ENCODE peak calls at places on chromosomes 5 and 9, in nine cellular contexts. One of them, this sample, is unnamed.

GRCh38 chr5:158874814-158875213 is 224.9 kb downstream of the EBF1 start:
- DNase-seq in CD4-positive, alpha-beta T cell: no peak
- DNase-seq in HuH-7.5: no peak
- DNase-seq in IMR-90: no peak
- DNase-seq in HEK293T: no peak
- DNase-seq in stimulated activated CD8-positive, alpha-beta memory T cell treated with anti-CD3 and anti-CD28 coated beads, Interleukin-2, amount 100 ng/mL, for 48 hours: no peak
- DNase-seq in RWPE1: no peak
- DNase-seq in tibial nerve: no peak
- DNase-seq in stomach: no peak
- DNase-seq in this sample: no peak

GRCh38 chr5:5316333-5316732 is 106.1 kb upstream of the ICE1 start:
- DNase-seq in CD4-positive, alpha-beta T cell: no peak
- DNase-seq in HuH-7.5: no peak
- DNase-seq in IMR-90: no peak
- DNase-seq in HEK293T: no peak
- DNase-seq in stimulated activated CD8-positive, alpha-beta memory T cell treated with anti-CD3 and anti-CD28 coated beads, Interleukin-2, amount 100 ng/mL, for 48 hours: no peak
- DNase-seq in RWPE1: no peak
- DNase-seq in tibial nerve: no peak
- DNase-seq in stomach: no peak
- DNase-seq in this sample: no peak

GRCh38 chr5:57494104-57495098 is 11.8 kb upstream of the ACTBL2 start:
- DNase-seq in CD4-positive, alpha-beta T cell: peak
- DNase-seq in HuH-7.5: no peak
- DNase-seq in IMR-90: peak
- DNase-seq in HEK293T: peak
- DNase-seq in stimulated activated CD8-positive, alpha-beta memory T cell treated with anti-CD3 and anti-CD28 coated beads, Interleukin-2, amount 100 ng/mL, for 48 hours: peak
- DNase-seq in RWPE1: peak
- DNase-seq in tibial nerve: no peak
- DNase-seq in stomach: peak
- DNase-seq in this sample: no peak

GRCh38 chr5:133343196-133343595 is 269.1 kb downstream of the FSTL4 start:
- DNase-seq in CD4-positive, alpha-beta T cell: no peak
- DNase-seq in HuH-7.5: no peak
- DNase-seq in IMR-90: no peak
- DNase-seq in HEK293T: no peak
- DNase-seq in stimulated activated CD8-positive, alpha-beta memory T cell treated with anti-CD3 and anti-CD28 coated beads, Interleukin-2, amount 100 ng/mL, for 48 hours: no peak
- DNase-seq in RWPE1: no peak
- DNase-seq in tibial nerve: no peak
- DNase-seq in stomach: no peak
- DNase-seq in this sample: no peak

GRCh38 chr5:159504106-159504856 is 174.0 kb upstream of the IL12B start:
- DNase-seq in CD4-positive, alpha-beta T cell: no peak
- DNase-seq in HuH-7.5: no peak
- DNase-seq in IMR-90: peak
- DNase-seq in HEK293T: no peak
- DNase-seq in stimulated activated CD8-positive, alpha-beta memory T cell treated with anti-CD3 and anti-CD28 coated beads, Interleukin-2, amount 100 ng/mL, for 48 hours: no peak
- DNase-seq in RWPE1: no peak
- DNase-seq in tibial nerve: no peak
- DNase-seq in stomach: no peak
- DNase-seq in this sample: no peak

GRCh38 chr5:154868702-154869101 is 10.3 kb downstream of the CNOT8 start:
- DNase-seq in CD4-positive, alpha-beta T cell: no peak
- DNase-seq in HuH-7.5: no peak
- DNase-seq in IMR-90: peak
- DNase-seq in HEK293T: no peak
- DNase-seq in stimulated activated CD8-positive, alpha-beta memory T cell treated with anti-CD3 and anti-CD28 coated beads, Interleukin-2, amount 100 ng/mL, for 48 hours: no peak
- DNase-seq in RWPE1: no peak
- DNase-seq in tibial nerve: no peak
- DNase-seq in stomach: no peak
- DNase-seq in this sample: no peak

GRCh38 chr5:111227805-111228204 is 3.6 kb downstream of the CAMK4 start:
- DNase-seq in CD4-positive, alpha-beta T cell: no peak
- DNase-seq in HuH-7.5: no peak
- DNase-seq in IMR-90: peak
- DNase-seq in HEK293T: no peak
- DNase-seq in stimulated activated CD8-positive, alpha-beta memory T cell treated with anti-CD3 and anti-CD28 coated beads, Interleukin-2, amount 100 ng/mL, for 48 hours: no peak
- DNase-seq in RWPE1: peak
- DNase-seq in tibial nerve: no peak
- DNase-seq in stomach: no peak
- DNase-seq in this sample: no peak

GRCh38 chr9:125700791-125701190 is 6.2 kb downstream of the MAPKAP1 start:
- DNase-seq in CD4-positive, alpha-beta T cell: no peak
- DNase-seq in HuH-7.5: no peak
- DNase-seq in IMR-90: peak
- DNase-seq in HEK293T: no peak
- DNase-seq in stimulated activated CD8-positive, alpha-beta memory T cell treated with anti-CD3 and anti-CD28 coated beads, Interleukin-2, amount 100 ng/mL, for 48 hours: peak
- DNase-seq in RWPE1: no peak
- DNase-seq in tibial nerve: no peak
- DNase-seq in stomach: no peak
- DNase-seq in this sample: no peak

GRCh38 chr5:135829681-135830383 is 4.6 kb upstream of the SLC25A48 start:
- DNase-seq in CD4-positive, alpha-beta T cell: no peak
- DNase-seq in HuH-7.5: peak
- DNase-seq in IMR-90: peak
- DNase-seq in HEK293T: peak
- DNase-seq in stimulated activated CD8-positive, alpha-beta memory T cell treated with anti-CD3 and anti-CD28 coated beads, Interleukin-2, amount 100 ng/mL, for 48 hours: peak
- DNase-seq in RWPE1: peak
- DNase-seq in tibial nerve: peak
- DNase-seq in stomach: peak
- DNase-seq in this sample: no peak

GRCh38 chr9:13971910-13972655 is 341.9 kb downstream of the NFIB start:
- DNase-seq in CD4-positive, alpha-beta T cell: no peak
- DNase-seq in HuH-7.5: no peak
- DNase-seq in IMR-90: no peak
- DNase-seq in HEK293T: no peak
- DNase-seq in stimulated activated CD8-positive, alpha-beta memory T cell treated with anti-CD3 and anti-CD28 coated beads, Interleukin-2, amount 100 ng/mL, for 48 hours: no peak
- DNase-seq in RWPE1: no peak
- DNase-seq in tibial nerve: no peak
- DNase-seq in stomach: no peak
- DNase-seq in this sample: no peak

GRCh38 chr9:38700695-38701094 is 19.2 kb downstream of the FAM240B start:
- DNase-seq in CD4-positive, alpha-beta T cell: no peak
- DNase-seq in HuH-7.5: no peak
- DNase-seq in IMR-90: peak
- DNase-seq in HEK293T: no peak
- DNase-seq in stimulated activated CD8-positive, alpha-beta memory T cell treated with anti-CD3 and anti-CD28 coated beads, Interleukin-2, amount 100 ng/mL, for 48 hours: no peak
- DNase-seq in RWPE1: peak
- DNase-seq in tibial nerve: peak
- DNase-seq in stomach: no peak
- DNase-seq in this sample: no peak

GRCh38 chr5:139474815-139475791 is 4.3 kb downstream of the SMIM33 start:
- DNase-seq in CD4-positive, alpha-beta T cell: peak
- DNase-seq in HuH-7.5: no peak
- DNase-seq in IMR-90: peak
- DNase-seq in HEK293T: no peak
- DNase-seq in stimulated activated CD8-positive, alpha-beta memory T cell treated with anti-CD3 and anti-CD28 coated beads, Interleukin-2, amount 100 ng/mL, for 48 hours: no peak
- DNase-seq in RWPE1: no peak
- DNase-seq in tibial nerve: peak
- DNase-seq in stomach: no peak
- DNase-seq in this sample: peak

GRCh38 chr5:99900302-99900811 is 634.8 kb upstream of the FAM174A start:
- DNase-seq in CD4-positive, alpha-beta T cell: no peak
- DNase-seq in HuH-7.5: no peak
- DNase-seq in IMR-90: no peak
- DNase-seq in HEK293T: peak
- DNase-seq in stimulated activated CD8-positive, alpha-beta memory T cell treated with anti-CD3 and anti-CD28 coated beads, Interleukin-2, amount 100 ng/mL, for 48 hours: no peak
- DNase-seq in RWPE1: peak
- DNase-seq in tibial nerve: no peak
- DNase-seq in stomach: no peak
- DNase-seq in this sample: no peak

GRCh38 chr5:179408646-179409045 is 63.4 kb upstream of the ADAMTS2 start:
- DNase-seq in CD4-positive, alpha-beta T cell: no peak
- DNase-seq in HuH-7.5: no peak
- DNase-seq in IMR-90: no peak
- DNase-seq in HEK293T: no peak
- DNase-seq in stimulated activated CD8-positive, alpha-beta memory T cell treated with anti-CD3 and anti-CD28 coated beads, Interleukin-2, amount 100 ng/mL, for 48 hours: no peak
- DNase-seq in RWPE1: no peak
- DNase-seq in tibial nerve: no peak
- DNase-seq in stomach: no peak
- DNase-seq in this sample: no peak

GRCh38 chr9:134165357-134166315 is 1.3 kb upstream of the RNU6ATAC start:
- DNase-seq in CD4-positive, alpha-beta T cell: peak
- DNase-seq in HuH-7.5: no peak
- DNase-seq in IMR-90: peak
- DNase-seq in HEK293T: no peak
- DNase-seq in stimulated activated CD8-positive, alpha-beta memory T cell treated with anti-CD3 and anti-CD28 coated beads, Interleukin-2, amount 100 ng/mL, for 48 hours: no peak
- DNase-seq in RWPE1: peak
- DNase-seq in tibial nerve: no peak
- DNase-seq in stomach: no peak
- DNase-seq in this sample: peak

This sample was measured in uterus.